ENCODE peak calls at places on chromosomes 11 and 22, in nine cellular contexts. One of them, this sample, is unnamed.

GRCh38 chr11:119491753-119492455 is 68.9 kb upstream of the THY1 start:
- DNase-seq in midbrain: no peak
- DNase-seq in hepatocyte: no peak
- DNase-seq in epithelial cell of esophagus: peak
- DNase-seq in NCI-H2081: peak
- DNase-seq in left lobe of liver: no peak
- DNase-seq in naive B cell: no peak
- DNase-seq in HCT116: no peak
- DNase-seq in cardiac septum: no peak
- DNase-seq in this sample: no peak

GRCh38 chr11:10485646-10486045 is 30.6 kb downstream of the AMPD3 start:
- DNase-seq in midbrain: no peak
- DNase-seq in hepatocyte: no peak
- DNase-seq in epithelial cell of esophagus: no peak
- DNase-seq in NCI-H2081: no peak
- DNase-seq in left lobe of liver: no peak
- DNase-seq in naive B cell: no peak
- DNase-seq in HCT116: no peak
- DNase-seq in cardiac septum: no peak
- DNase-seq in this sample: no peak

GRCh38 chr11:111299111-111300026 is 1.0 kb downstream of the POU2AF3 start:
- DNase-seq in midbrain: peak
- DNase-seq in hepatocyte: peak
- DNase-seq in epithelial cell of esophagus: peak
- DNase-seq in NCI-H2081: no peak
- DNase-seq in left lobe of liver: peak
- DNase-seq in naive B cell: no peak
- DNase-seq in HCT116: no peak
- DNase-seq in cardiac septum: no peak
- DNase-seq in this sample: peak

GRCh38 chr11:90701040-90701439 is 478.2 kb upstream of the CHORDC1 start:
- DNase-seq in midbrain: no peak
- DNase-seq in hepatocyte: no peak
- DNase-seq in epithelial cell of esophagus: no peak
- DNase-seq in NCI-H2081: no peak
- DNase-seq in left lobe of liver: no peak
- DNase-seq in naive B cell: no peak
- DNase-seq in HCT116: no peak
- DNase-seq in cardiac septum: no peak
- DNase-seq in this sample: no peak

GRCh38 chr11:1772270-1773130 is 8.8 kb upstream of the CTSD start:
- DNase-seq in midbrain: no peak
- DNase-seq in hepatocyte: peak
- DNase-seq in epithelial cell of esophagus: peak
- DNase-seq in NCI-H2081: no peak
- DNase-seq in left lobe of liver: peak
- DNase-seq in naive B cell: no peak
- DNase-seq in HCT116: peak
- DNase-seq in cardiac septum: peak
- DNase-seq in this sample: no peak

GRCh38 chr22:33427461-33427860 is 369.3 kb upstream of the SYN3 start:
- DNase-seq in midbrain: no peak
- DNase-seq in hepatocyte: no peak
- DNase-seq in epithelial cell of esophagus: no peak
- DNase-seq in NCI-H2081: no peak
- DNase-seq in left lobe of liver: no peak
- DNase-seq in naive B cell: no peak
- DNase-seq in HCT116: no peak
- DNase-seq in cardiac septum: no peak
- DNase-seq in this sample: no peak

GRCh38 chr11:115170133-115170815 is 333.9 kb downstream of the CADM1 start:
- DNase-seq in midbrain: peak
- DNase-seq in hepatocyte: peak
- DNase-seq in epithelial cell of esophagus: peak
- DNase-seq in NCI-H2081: peak
- DNase-seq in left lobe of liver: no peak
- DNase-seq in naive B cell: no peak
- DNase-seq in HCT116: no peak
- DNase-seq in cardiac septum: no peak
- DNase-seq in this sample: peak

GRCh38 chr11:119055901-119056300 is 1.1 kb downstream of the HYOU1 start:
- DNase-seq in midbrain: no peak
- DNase-seq in hepatocyte: peak
- DNase-seq in epithelial cell of esophagus: peak
- DNase-seq in NCI-H2081: no peak
- DNase-seq in left lobe of liver: no peak
- DNase-seq in naive B cell: no peak
- DNase-seq in HCT116: peak
- DNase-seq in cardiac septum: no peak
- DNase-seq in this sample: no peak

GRCh38 chr11:26753738-26754504 is 32.1 kb upstream of the SLC5A12 start:
- DNase-seq in midbrain: peak
- DNase-seq in hepatocyte: peak
- DNase-seq in epithelial cell of esophagus: peak
- DNase-seq in NCI-H2081: peak
- DNase-seq in left lobe of liver: peak
- DNase-seq in naive B cell: no peak
- DNase-seq in HCT116: peak
- DNase-seq in cardiac septum: no peak
- DNase-seq in this sample: no peak

GRCh38 chr11:36333468-36333867 is 37.4 kb downstream of the PRR5L start:
- DNase-seq in midbrain: no peak
- DNase-seq in hepatocyte: no peak
- DNase-seq in epithelial cell of esophagus: peak
- DNase-seq in NCI-H2081: no peak
- DNase-seq in left lobe of liver: no peak
- DNase-seq in naive B cell: no peak
- DNase-seq in HCT116: no peak
- DNase-seq in cardiac septum: no peak
- DNase-seq in this sample: no peak

GRCh38 chr11:121589946-121590537 is 137.3 kb upstream of the SORL1-AS1 start:
- DNase-seq in midbrain: peak
- DNase-seq in hepatocyte: no peak
- DNase-seq in epithelial cell of esophagus: no peak
- DNase-seq in NCI-H2081: no peak
- DNase-seq in left lobe of liver: no peak
- DNase-seq in naive B cell: peak
- DNase-seq in HCT116: no peak
- DNase-seq in cardiac septum: no peak
- DNase-seq in this sample: peak

GRCh38 chr11:1181420-1181819 is 23.7 kb downstream of the MUC5AC start:
- DNase-seq in midbrain: no peak
- DNase-seq in hepatocyte: no peak
- DNase-seq in epithelial cell of esophagus: no peak
- DNase-seq in NCI-H2081: no peak
- DNase-seq in left lobe of liver: no peak
- DNase-seq in naive B cell: no peak
- DNase-seq in HCT116: no peak
- DNase-seq in cardiac septum: no peak
- DNase-seq in this sample: no peak

GRCh38 chr22:46908641-46909107 is 146.2 kb downstream of the TBC1D22A start:
- DNase-seq in midbrain: no peak
- DNase-seq in hepatocyte: no peak
- DNase-seq in epithelial cell of esophagus: no peak
- DNase-seq in NCI-H2081: no peak
- DNase-seq in left lobe of liver: peak
- DNase-seq in naive B cell: no peak
- DNase-seq in HCT116: no peak
- DNase-seq in cardiac septum: no peak
- DNase-seq in this sample: no peak

GRCh38 chr22:20386972-20387371 is 7.0 kb upstream of the ZNF74 start:
- DNase-seq in midbrain: no peak
- DNase-seq in hepatocyte: no peak
- DNase-seq in epithelial cell of esophagus: no peak
- DNase-seq in NCI-H2081: no peak
- DNase-seq in left lobe of liver: no peak
- DNase-seq in naive B cell: no peak
- DNase-seq in HCT116: no peak
- DNase-seq in cardiac septum: no peak
- DNase-seq in this sample: no peak

GRCh38 chr22:25137577-25138525 is 61.8 kb upstream of the CRYBB3 start:
- DNase-seq in midbrain: no peak
- DNase-seq in hepatocyte: no peak
- DNase-seq in epithelial cell of esophagus: peak
- DNase-seq in NCI-H2081: no peak
- DNase-seq in left lobe of liver: peak
- DNase-seq in naive B cell: no peak
- DNase-seq in HCT116: peak
- DNase-seq in cardiac septum: no peak
- DNase-seq in this sample: peak

This sample was measured in germinal center.